ENCODE peak calls at places on chromosomes 1 and 21, in six cellular contexts. W is WERI-Rb-1; S is heart right ventricle; Z is CD8-positive, alpha-beta T cell; T is PC-3; Q is tibial nerve. C is an unnamed sample.
A peak's percentile ranks its signal among the peaks of the same experiment; 100 is the strongest.

GRCh38 chr1:241972703-241973375 is 15.3 kb downstream of the BECN2 start:
- DNase-seq in W (peak; percentile 21), S (no peak), Z (no peak), T (no peak), Q (no peak), C (no peak)

GRCh38 chr1:83860506-83861221 is 138.3 kb downstream of the TTLL7 start:
- DNase-seq in W (no peak), S (peak; percentile 88), Z (peak; percentile 45), T (peak; percentile 75), Q (peak; percentile 50), C (peak; percentile 24)

GRCh38 chr21:39349211-39350093 is 564 bp upstream of the HMGN1 start:
- DNase-seq in W (peak; percentile 100), S (peak; percentile 94), Z (peak; percentile 91), T (peak; percentile 99), Q (peak; percentile 88), C (peak; percentile 82)

GRCh38 chr21:44509539-44509938 is 30.5 kb downstream of the KRTAP10-1 start:
- DNase-seq in W (no peak), S (peak; percentile 82), Z (no peak), T (peak; percentile 76), Q (no peak), C (no peak)

GRCh38 chr1:172823534-172823933 is 164.6 kb downstream of the FASLG start:
- DNase-seq in W (no peak), S (no peak), Z (no peak), T (no peak), Q (no peak), C (no peak)

GRCh38 chr1:38045431-38046332 is 911 bp downstream of the POU3F1 start:
- DNase-seq in W (peak; percentile 49), S (peak; percentile 31), Z (no peak), T (no peak), Q (no peak), C (no peak)

GRCh38 chr1:234893725-234894630 is 234.7 kb downstream of the TOMM20 start:
- DNase-seq in W (no peak), S (no peak), Z (no peak), T (peak; percentile 70), Q (no peak), C (no peak)

GRCh38 chr1:231684333-231685244 is 58.0 kb downstream of the DISC1 start:
- DNase-seq in W (no peak), S (no peak), Z (no peak), T (no peak), Q (no peak), C (no peak)

GRCh38 chr1:85623061-85623471 is 42.5 kb downstream of the CCN1 start:
- DNase-seq in W (no peak), S (no peak), Z (no peak), T (peak; percentile 92), Q (no peak), C (no peak)

GRCh38 chr21:27513016-27513415 is 546.1 kb upstream of the ADAMTS5 start:
- DNase-seq in W (no peak), S (no peak), Z (no peak), T (no peak), Q (no peak), C (no peak)

GRCh38 chr1:91011726-91012125 is 10.1 kb downstream of the ZNF644 start:
- DNase-seq in W (no peak), S (no peak), Z (no peak), T (peak; percentile 26), Q (no peak), C (no peak)

GRCh38 chr1:101298663-101299062 is 61.8 kb downstream of the S1PR1 start:
- DNase-seq in W (no peak), S (no peak), Z (no peak), T (no peak), Q (no peak), C (no peak)

GRCh38 chr1:209103135-209103534 is 480.4 kb upstream of the CAMK1G start:
- DNase-seq in W (no peak), S (no peak), Z (no peak), T (no peak), Q (no peak), C (no peak)

GRCh38 chr1:15106608-15107007 is 46.9 kb upstream of the TMEM51 start:
- DNase-seq in W (no peak), S (no peak), Z (no peak), T (peak; percentile 12), Q (peak; percentile 17), C (no peak)

GRCh38 chr1:50232271-50232670 is 123.6 kb downstream of the ELAVL4 start:
- DNase-seq in W (no peak), S (no peak), Z (no peak), T (peak; percentile 14), Q (no peak), C (no peak)

GRCh38 chr1:110633646-110634030 is 27.5 kb upstream of the KCNA2 start:
- DNase-seq in W (no peak), S (no peak), Z (no peak), T (no peak), Q (no peak), C (no peak)

GRCh38 chr1:24442764-24443163 is 27.2 kb downstream of the NIPAL3 start:
- DNase-seq in W (no peak), S (no peak), Z (no peak), T (no peak), Q (no peak), C (no peak)

DNA sequence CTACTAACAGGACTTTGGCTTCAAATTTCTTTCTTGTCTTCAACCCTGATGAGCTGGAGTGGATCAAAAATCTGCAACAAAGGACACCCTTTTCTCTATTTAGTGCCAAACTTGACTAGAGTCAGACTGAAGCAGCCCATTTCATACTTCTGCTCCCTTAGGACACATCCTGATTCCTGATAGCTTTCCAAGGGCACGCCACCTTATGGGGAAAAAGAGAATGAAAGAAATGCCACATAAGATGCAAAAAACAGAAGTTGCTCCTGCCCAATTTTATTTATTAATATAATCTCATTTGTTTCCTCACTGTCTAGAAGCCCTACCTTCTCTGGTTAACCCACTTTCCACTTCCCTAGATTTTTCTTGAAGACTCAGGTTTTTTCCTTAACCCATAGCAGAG is 72.7 kb upstream of the NBPF4 start:
- DNase-seq in W (no peak), S (no peak), Z (no peak), T (peak; percentile 65), Q (no peak), C (no peak)
- TF ChIP-seq CTCF in W (peak; percentile 14), S (no peak), Z (no peak), T (peak; percentile 68), Q (no peak), C (no peak)

DNA sequence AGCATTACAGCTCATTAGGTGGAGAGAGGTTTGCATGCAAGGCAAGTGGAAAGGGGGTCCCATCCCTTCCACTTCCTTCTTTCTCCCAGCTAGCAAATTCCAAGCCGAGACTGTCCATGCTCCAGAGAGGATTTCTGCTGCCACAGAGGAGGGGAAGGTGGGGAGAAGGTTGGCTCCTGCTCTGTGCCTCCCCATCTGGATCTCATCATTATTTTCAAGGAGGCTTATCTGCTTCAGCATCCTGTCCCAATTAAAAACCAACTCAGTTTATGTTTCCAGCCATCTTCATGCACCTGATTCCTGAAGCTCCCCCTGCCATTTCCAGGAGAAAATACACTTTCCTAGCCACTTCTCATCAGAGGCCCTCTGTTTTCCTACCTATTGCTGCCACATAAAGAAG is 66.8 kb upstream of the GOLT1A start:
- DNase-seq in W (no peak), S (no peak), Z (no peak), T (no peak), Q (no peak), C (no peak)
- H3K27me3 ChIP-seq in W (no peaks in the 10 kb centered on the region), S (no peaks in the 10 kb centered on the region), Z (no peaks in the 10 kb centered on the region), T (no peaks in the 10 kb centered on the region), Q (no peaks in the 10 kb centered on the region), C (no peaks in the 10 kb centered on the region)

GRCh38 chr1:66282343-66282852 is 251.6 kb upstream of the SGIP1 start:
- DNase-seq in W (no peak), S (no peak), Z (peak; percentile 16), T (peak; percentile 40), Q (no peak), C (no peak)
- TF ChIP-seq CTCF in W (no peak), S (no peak), Z (peak; percentile 35), T (no peak), Q (no peak), C (no peak)

GRCh38 chr21:42004406-42005199 is 5.6 kb downstream of the ZBTB21 start:
- DNase-seq in W (no peak), S (no peak), Z (no peak), T (peak; percentile 31), Q (no peak), C (no peak)
- H3K27me3 ChIP-seq in W (no peaks in the 10 kb centered on the region), S (no peaks in the 10 kb centered on the region), Z (no peaks in the 10 kb centered on the region), T (no peaks in the 10 kb centered on the region), Q (no peaks in the 10 kb centered on the region), C (no peaks in the 10 kb centered on the region)

GRCh38 chr1:31510304-31510703 is 66.0 kb upstream of the TINAGL1 start:
- DNase-seq in W (no peak), S (no peak), Z (no peak), T (peak; percentile 46), Q (no peak), C (no peak)

GRCh38 chr1:31509124-31510072 is 66.9 kb upstream of the TINAGL1 start:
- DNase-seq in W (no peak), S (no peak), Z (no peak), T (no peak), Q (no peak), C (no peak)

GRCh38 chr1:31505884-31506497 is 70.3 kb upstream of the TINAGL1 start:
- DNase-seq in W (no peak), S (no peak), Z (no peak), T (peak; percentile 44), Q (no peak), C (no peak)

GRCh38 chr1:31507221-31507620 is 69.1 kb upstream of the TINAGL1 start:
- DNase-seq in W (no peak), S (no peak), Z (no peak), T (no peak), Q (no peak), C (no peak)

GRCh38 chr1:31507676-31508530 is 68.4 kb upstream of the TINAGL1 start:
- DNase-seq in W (no peak), S (no peak), Z (no peak), T (no peak), Q (no peak), C (no peak)
- TF ChIP-seq CTCF in W (no peak), S (no peak), Z (no peak), T (no peak), Q (no peak), C (no peak)

GRCh38 chr1:9328201-9328600 is 35.5 kb downstream of the SPSB1 start:
- DNase-seq in W (no peak), S (no peak), Z (no peak), T (no peak), Q (no peak), C (no peak)
- H3K27me3 ChIP-seq in W (no peaks in the 10 kb centered on the region), S (no peaks in the 10 kb centered on the region), Z (no peaks in the 10 kb centered on the region), T (no peaks in the 10 kb centered on the region), Q (no peaks in the 10 kb centered on the region), C (no peaks in the 10 kb centered on the region)

C was measured in ascending aorta.